ENCODE peak calls at places on chromosomes 6 and 20, in five cellular contexts. S is left lung, G is substantia nigra, X is T follicular helper cell, B is endothelial cell. C is an unnamed sample.

GRCh38 chr6:107107791-107108190 is 7.5 kb downstream of the BEND3 start:
- DNase-seq in S (no peak), G (no peak), X (no peak), B (no peak), C (no peak)

GRCh38 chr6:73823046-73823735 is 127.2 kb downstream of the CD109 start:
- DNase-seq in S (no peak), G (no peak), X (no peak), B (no peak), C (no peak)

GRCh38 chr20:51267679-51268078 is 244.8 kb upstream of the KCNG1 start:
- DNase-seq in S (no peak), G (no peak), X (no peak), B (no peak), C (no peak)

GRCh38 chr6:111306104-111306888 is 176.7 kb downstream of the REV3L start:
- DNase-seq in S (no peak), G (no peak), X (no peak), B (no peak), C (no peak)

GRCh38 chr6:107179004-107179403 is 63.7 kb upstream of the BEND3 start:
- DNase-seq in S (no peak), G (no peak), X (no peak), B (no peak), C (no peak)

GRCh38 chr6:89950879-89951391 is 56.7 kb downstream of the GJA10 start:
- DNase-seq in S (no peak), G (no peak), X (no peak), B (no peak), C (no peak)

GRCh38 chr6:132746049-132746448 is 11.7 kb downstream of the VNN2 start:
- DNase-seq in S (no peak), G (no peak), X (no peak), B (no peak), C (no peak)

GRCh38 chr20:24337074-24337473 is 132.4 kb upstream of the SYNDIG1 start:
- DNase-seq in S (no peak), G (no peak), X (no peak), B (peak; percentile 26), C (no peak)

GRCh38 chr20:34980543-34981213 is 25.0 kb downstream of the MYH7B start:
- DNase-seq in S (no peak), G (no peak), X (no peak), B (no peak), C (no peak)